ENCODE peak calls at places on chromosomes 4 and X, in four cellular contexts. B is H9, I is mesendoderm, E is H1. X is an unnamed sample.

GRCh38 chrX:138745215-138745614 is 33.7 kb upstream of the FGF13 start:
- DNase-seq in B (no peak), I (peak; percentile 60), E (no peak), X (peak; percentile 60)

GRCh38 chrX:43958529-43958928 is 14.7 kb downstream of the NDP start:
- DNase-seq in B (peak; percentile 45), I (peak; percentile 86), E (no peak), X (peak; percentile 83)

GRCh38 chrX:103734125-103734760 is 23.5 kb downstream of the TMEM31 start:
- DNase-seq in B (no peak), I (no peak), E (no peak), X (peak; percentile 24)

GRCh38 chrX:10597871-10598270 is 22.5 kb downstream of the MID1 start:
- DNase-seq in B (no peak), I (peak; percentile 68), E (no peak), X (peak; percentile 32)

GRCh38 chrX:118420462-118420861 is 74.6 kb downstream of the WDR44 start:
- DNase-seq in B (no peak), I (no peak), E (no peak), X (peak; percentile 42)

GRCh38 chr4:108219998-108220397 is 51.3 kb upstream of the LEF1 start:
- DNase-seq in B (no peak), I (peak; percentile 12), E (no peak), X (no peak)

GRCh38 chr4:102665527-102665926 is 95.2 kb downstream of the MANBA start:
- DNase-seq in B (no peak), I (no peak), E (no peak), X (peak; percentile 2)

GRCh38 chr4:75830906-75831305 is 71.3 kb downstream of the PPEF2 start:
- DNase-seq in B (no peak), I (no peak), E (no peak), X (no peak)

GRCh38 chr4:11416767-11417113 is 12.0 kb downstream of the HS3ST1 start:
- DNase-seq in B (no peak), I (peak; percentile 63), E (no peak), X (no peak)

GRCh38 chr4:184118516-184118915 is 99.2 kb downstream of the ENPP6 start:
- DNase-seq in B (no peak), I (no peak), E (no peak), X (no peak)

GRCh38 chr4:53267026-53267425 is 98.8 kb downstream of the SCFD2 start:
- DNase-seq in B (no peak), I (no peak), E (no peak), X (peak; percentile 78)

GRCh38 chr4:123976285-123976684 is 579.7 kb downstream of the SPRY1 start:
- DNase-seq in B (no peak), I (peak; percentile 38), E (no peak), X (peak; percentile 24)

GRCh38 chr4:57249083-57249482 is 138.9 kb upstream of the IGFBP7 start:
- DNase-seq in B (no peak), I (no peak), E (no peak), X (peak; percentile 4)

GRCh38 chr4:107896158-107896645 is 35.1 kb upstream of the CYP2U1 start:
- DNase-seq in B (no peak), I (no peak), E (no peak), X (peak; percentile 97)

GRCh38 chr4:109559625-109559982 is 442 bp upstream of the MCUB start:
- DNase-seq in B (peak; percentile 60), I (peak; percentile 71), E (peak; percentile 77), X (no peak)

GRCh38 chr4:109302366-109303140 is at the start of gene COL25A1:
- DNase-seq in B (peak; percentile 97), I (peak; percentile 95), E (peak; percentile 90), X (peak; percentile 16)

GRCh38 chrX:150227873-150228272 is 135.2 kb upstream of the MAMLD1 start:
- DNase-seq in B (no peak), I (no peak), E (no peak), X (no peak)

GRCh38 chr4:140153419-140153743 is 603 bp downstream of the MAML3 start:
- DNase-seq in B (no peak), I (no peak), E (no peak), X (no peak)

GRCh38 chr4:140152760-140153418 is 1.1 kb downstream of the MAML3 start:
- DNase-seq in B (peak; percentile 50), I (peak; percentile 70), E (peak; percentile 75), X (peak; percentile 44)

GRCh38 chr4:140156529-140157171 is 2.7 kb upstream of the MAML3 start:
- DNase-seq in B (no peak), I (no peak), E (no peak), X (no peak)

GRCh38 chr4:140153744-140154571 is at the start of gene MAML3:
- DNase-seq in B (peak; percentile 89), I (peak; percentile 98), E (peak; percentile 94), X (peak; percentile 96)

DNA sequence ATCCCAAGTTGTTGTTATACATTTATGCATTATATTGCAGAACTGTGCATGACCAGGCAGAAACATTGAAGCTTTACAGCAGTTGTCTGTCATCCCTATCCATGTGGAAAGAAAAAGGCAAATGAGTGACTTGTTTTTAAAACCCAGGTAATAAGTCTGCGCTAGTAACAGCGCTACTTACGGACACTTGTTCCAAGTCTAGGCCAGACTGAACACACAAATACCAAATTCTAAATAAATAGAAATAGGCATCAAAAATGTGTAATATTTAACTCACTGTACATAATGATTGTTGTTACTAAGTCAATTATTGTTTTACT is 548 bp upstream of the MAML3 start:
- DNase-seq in B (no peak), I (no peak), E (no peak), X (no peak)
- H3K4ac ChIP-seq in B (no peak overlapping the region), I (no peak overlapping the region), E (no peak overlapping the region), X (peak overlapping the region; percentile 91)

DNA sequence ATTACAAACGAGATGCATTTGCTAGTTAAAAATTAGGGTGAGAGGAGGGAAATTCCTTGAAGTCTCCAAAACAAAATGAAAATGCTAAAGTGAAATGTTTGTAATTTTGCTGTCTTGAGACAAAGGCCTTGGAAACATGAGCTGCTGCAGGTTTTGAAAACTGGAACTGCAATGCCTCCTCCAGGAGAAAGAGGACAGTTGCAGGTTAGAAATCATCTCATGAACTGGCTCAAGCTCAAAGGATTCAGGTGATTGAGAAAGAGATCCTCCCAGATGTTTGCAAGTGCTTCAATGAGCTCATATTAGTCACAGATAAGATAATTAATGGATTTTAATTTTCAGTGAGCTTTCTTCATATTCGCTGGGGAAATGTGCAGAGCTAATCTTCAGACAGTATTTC is 32.4 kb downstream of the SMPX start:
- DNase-seq in B (no peak), I (peak; percentile 54), E (no peak), X (peak; percentile 60)
- H3K56ac ChIP-seq in B (no peak overlapping the region), I (no peak overlapping the region), E (no peak overlapping the region), X (no peak overlapping the region)

GRCh38 chr4:147683717-147684700 is at the start of gene PRMT9:
- DNase-seq in B (peak; percentile 88), I (peak; percentile 90), E (peak; percentile 93), X (peak; percentile 97)
- H3K4ac ChIP-seq in B (no peak within 1 kb of the TSS), I (peak within 1 kb of the TSS; percentile 61), E (no peak within 1 kb of the TSS), X (peak within 1 kb of the TSS; percentile 93)

GRCh38 chr4:169818063-169818679 is 60.4 kb upstream of the HPF1 start:
- DNase-seq in B (no peak), I (no peak), E (no peak), X (no peak)
- H3K56ac ChIP-seq in B (no peak overlapping the region), I (no peak overlapping the region), E (no peak overlapping the region), X (no peak overlapping the region)

GRCh38 chr4:3702551-3703221 is 63.5 kb upstream of the ADRA2C start:
- DNase-seq in B (no peak), I (no peak), E (no peak), X (no peak)
- H3K4ac ChIP-seq in B (no peak overlapping the region), I (no peak overlapping the region), E (peak overlapping the region; percentile 44), X (no peak overlapping the region)

DNA sequence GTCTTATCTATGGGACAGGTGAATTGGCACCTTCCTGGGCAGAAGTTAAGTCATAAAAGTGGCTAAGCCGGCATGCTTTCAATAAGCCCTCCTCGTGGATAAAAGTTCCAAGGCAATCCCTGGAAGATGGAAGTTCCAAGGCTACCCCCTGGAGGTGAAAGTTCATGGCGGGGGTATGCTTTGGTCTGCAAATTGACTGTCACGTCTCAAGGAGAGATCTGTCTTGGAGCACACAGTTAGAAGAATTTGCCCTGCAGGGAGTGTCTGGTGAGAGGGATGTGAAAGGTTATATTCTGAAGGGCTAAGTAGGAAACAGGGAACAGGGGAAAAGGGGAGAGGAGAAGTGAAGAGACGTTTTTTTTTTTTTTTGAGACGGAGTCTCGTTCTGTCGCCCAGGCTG is 26.2 kb upstream of the GPR173 start:
- DNase-seq in B (no peak), I (peak; percentile 44), E (no peak), X (no peak)
- H3K56ac ChIP-seq in B (no peak overlapping the region), I (no peak overlapping the region), E (no peak overlapping the region), X (no peak overlapping the region)

GRCh38 chrX:1357993-1358392 is 21.4 kb downstream of the IL3RA start:
- DNase-seq in B (no peak), I (no peak), E (no peak), X (no peak)

GRCh38 chrX:1361275-1361674 is 24.7 kb downstream of the IL3RA start:
- DNase-seq in B (no peak), I (peak; percentile 51), E (no peak), X (no peak)

GRCh38 chrX:1359477-1359873 is 22.9 kb downstream of the IL3RA start:
- DNase-seq in B (no peak), I (no peak), E (no peak), X (no peak)

GRCh38 chrX:1360171-1360570 is 23.6 kb downstream of the IL3RA start:
- DNase-seq in B (no peak), I (no peak), E (no peak), X (no peak)

GRCh38 chrX:1358793-1359476 is 22.4 kb downstream of the IL3RA start:
- DNase-seq in B (no peak), I (peak; percentile 35), E (no peak), X (no peak)
- H3K4ac ChIP-seq in B (no peak overlapping the region), I (no peak overlapping the region), E (no peak overlapping the region), X (no peak overlapping the region)

X was measured in IMR-90.